ENCODE peak calls at places on chromosomes 1 and 21, in ten cellular contexts. Z is GM03348; J is CD8-positive, alpha-beta T cell; K is activated naive CD4-positive, alpha-beta T cell; R is MCF 10A; M is stimulated activated effector memory CD8-positive, alpha-beta T cell treated with anti-CD3 and anti-CD28 coated beads, Interleukin-12 subunit alpha, Interleukin-12 subunit beta, amount 100 ng/mL, for 72 hours; T is endodermal cell; V is amniotic epithelial cell; X is cardiac muscle cell; W is activated T-cell treated with anti-CD3 and anti-CD28 coated beads for 1 hour. D is an unnamed sample.

GRCh38 chr21:29105218-29105617 is 25.2 kb upstream of the MAP3K7CL start:
- DNase-seq in Z (peak), J (no peak), K (no peak), R (peak), M (no peak), T (no peak), V (peak), X (peak), W (no peak), D (no peak)

GRCh38 chr21:43879348-43880110 is 14.5 kb downstream of the AGPAT3 start:
- DNase-seq in Z (no peak), J (no peak), K (no peak), R (no peak), M (no peak), T (no peak), V (no peak), X (no peak), W (no peak), D (no peak)

GRCh38 chr1:152486400-152487006 is 24.1 kb upstream of the LCE5A start:
- DNase-seq in Z (peak), J (no peak), K (no peak), R (peak), M (peak), T (no peak), V (no peak), X (no peak), W (no peak), D (no peak)

GRCh38 chr1:44553771-44554170 is 120.5 kb downstream of the TMEM53 start:
- DNase-seq in Z (peak), J (no peak), K (no peak), R (peak), M (no peak), T (no peak), V (peak), X (peak), W (no peak), D (no peak)

GRCh38 chr1:178096421-178096820 is 2.5 kb downstream of the RASAL2 start:
- DNase-seq in Z (no peak), J (no peak), K (no peak), R (no peak), M (no peak), T (no peak), V (no peak), X (no peak), W (no peak), D (no peak)

GRCh38 chr1:91730781-91731732 is 154.9 kb downstream of the TGFBR3 start:
- DNase-seq in Z (peak), J (peak), K (no peak), R (peak), M (no peak), T (no peak), V (peak), X (peak), W (no peak), D (no peak)

GRCh38 chr21:28337319-28337718 is 655.4 kb downstream of the LTN1 start:
- DNase-seq in Z (peak), J (no peak), K (no peak), R (peak), M (no peak), T (no peak), V (peak), X (peak), W (no peak), D (no peak)

GRCh38 chr1:23481904-23482303 is 2.1 kb downstream of the ASAP3 start:
- DNase-seq in Z (no peak), J (no peak), K (no peak), R (no peak), M (no peak), T (no peak), V (no peak), X (no peak), W (no peak), D (no peak)

GRCh38 chr1:39144943-39145650 is 59.4 kb upstream of the MACF1 start:
- DNase-seq in Z (peak), J (no peak), K (no peak), R (no peak), M (no peak), T (no peak), V (peak), X (no peak), W (no peak), D (no peak)

GRCh38 chr21:15241997-15242767 is 177.4 kb upstream of the NRIP1 start:
- DNase-seq in Z (no peak), J (no peak), K (no peak), R (peak), M (no peak), T (peak), V (peak), X (no peak), W (no peak), D (no peak)